ENCODE peak calls at places on chromosomes 4 and X, in seven cellular contexts. P is IMR-90; T is uterus; U is astrocyte of the cerebellum; G is fibroblast of mammary gland; Z is tibial artery; H is CD8-positive, alpha-beta T cell. B is an unnamed sample.

GRCh38 chr4:17664755-17665154 is 50.3 kb downstream of the MED28 start:
- DNase-seq in P (no peak), T (no peak), U (no peak), G (peak; percentile 23), Z (no peak), H (no peak), B (peak; percentile 46)

GRCh38 chr4:86044593-86044985 is 315.3 kb downstream of the MAPK10 start:
- DNase-seq in P (no peak), T (no peak), U (no peak), G (no peak), Z (no peak), H (no peak), B (no peak)

GRCh38 chr4:151801547-151802516 is 41.0 kb upstream of the GATB start:
- DNase-seq in P (peak; percentile 44), T (peak; percentile 16), U (peak; percentile 81), G (peak; percentile 57), Z (peak; percentile 32), H (peak; percentile 25), B (peak; percentile 12)

GRCh38 chr4:83212041-83212851 is 72.4 kb downstream of the COQ2 start:
- DNase-seq in P (no peak), T (no peak), U (no peak), G (no peak), Z (no peak), H (peak; percentile 31), B (peak; percentile 86)

GRCh38 chrX:129877401-129877800 is 28.6 kb upstream of the UTP14A start:
- DNase-seq in P (no peak), T (no peak), U (peak; percentile 19), G (no peak), Z (no peak), H (no peak), B (no peak)

GRCh38 chr4:146791439-146791838 is 152.7 kb downstream of the POU4F2 start:
- DNase-seq in P (no peak), T (no peak), U (no peak), G (no peak), Z (no peak), H (no peak), B (no peak)

GRCh38 chrX:27619975-27620374 is 29.8 kb downstream of the DCAF8L2 start:
- DNase-seq in P (peak; percentile 8), T (no peak), U (peak; percentile 1), G (peak; percentile 7), Z (no peak), H (no peak), B (no peak)

GRCh38 chr4:121800961-121801714 is at the start of gene EXOSC9:
- DNase-seq in P (peak; percentile 94), T (peak; percentile 96), U (peak; percentile 92), G (peak; percentile 92), Z (peak; percentile 86), H (peak; percentile 91), B (peak; percentile 87)

GRCh38 chr4:182219400-182219799 is 23.8 kb upstream of the TENM3 start:
- DNase-seq in P (peak; percentile 64), T (no peak), U (no peak), G (peak; percentile 44), Z (no peak), H (no peak), B (no peak)

GRCh38 chr4:69057620-69058409 is 38.5 kb upstream of the UGT2B7 start:
- DNase-seq in P (peak; percentile 25), T (no peak), U (no peak), G (no peak), Z (no peak), H (no peak), B (no peak)

GRCh38 chr4:91448668-91449330 is 855.0 kb upstream of the GRID2 start:
- DNase-seq in P (no peak), T (no peak), U (peak; percentile 72), G (no peak), Z (no peak), H (no peak), B (no peak)

GRCh38 chrX:55524487-55524886 is 34.8 kb upstream of the USP51 start:
- DNase-seq in P (peak; percentile 3), T (no peak), U (no peak), G (peak; percentile 9), Z (no peak), H (no peak), B (no peak)

GRCh38 chr4:154490589-154491340 is 834 bp downstream of the DCHS2 start:
- DNase-seq in P (no peak), T (peak; percentile 44), U (no peak), G (no peak), Z (no peak), H (no peak), B (no peak)

GRCh38 chrX:103889216-103889615 is 57.2 kb upstream of the RAB9B start:
- DNase-seq in P (no peak), T (no peak), U (no peak), G (no peak), Z (no peak), H (no peak), B (no peak)

GRCh38 chr4:76745264-76745663 is 152.7 kb downstream of the SOWAHB start:
- DNase-seq in P (peak; percentile 75), T (no peak), U (no peak), G (peak; percentile 51), Z (no peak), H (no peak), B (no peak)

GRCh38 chrX:5876984-5877655 is 351.5 kb downstream of the NLGN4X start:
- DNase-seq in P (no peak), T (no peak), U (peak; percentile 1), G (peak; percentile 4), Z (no peak), H (no peak), B (no peak)

GRCh38 chr4:185587444-185588161 is 52.3 kb upstream of the PDLIM3 start:
- DNase-seq in P (peak; percentile 68), T (no peak), U (no peak), G (no peak), Z (no peak), H (peak; percentile 39), B (peak; percentile 82)

GRCh38 chr4:40576651-40577480 is 52.8 kb downstream of the RBM47 start:
- DNase-seq in P (peak; percentile 91), T (peak; percentile 39), U (no peak), G (peak; percentile 96), Z (peak; percentile 80), H (no peak), B (peak; percentile 71)

GRCh38 chr4:110064295-110064694 is 134.1 kb downstream of the ELOVL6 start:
- DNase-seq in P (no peak), T (no peak), U (no peak), G (no peak), Z (no peak), H (no peak), B (no peak)

GRCh38 chrX:51336584-51336983 is 4.0 kb downstream of the NUDT10 start:
- DNase-seq in P (peak; percentile 40), T (no peak), U (no peak), G (peak; percentile 57), Z (no peak), H (no peak), B (no peak)

GRCh38 chr4:80036949-80037348 is 36.1 kb downstream of the ANTXR2 start:
- DNase-seq in P (peak; percentile 77), T (no peak), U (no peak), G (peak; percentile 87), Z (no peak), H (no peak), B (no peak)

GRCh38 chr4:55545681-55546632 is 752 bp downstream of the CLOCK start:
- DNase-seq in P (peak; percentile 62), T (peak; percentile 75), U (peak; percentile 42), G (peak; percentile 63), Z (peak; percentile 74), H (peak; percentile 24), B (peak; percentile 46)

GRCh38 chr4:186653973-186654372 is 69.7 kb downstream of the FAT1 start:
- DNase-seq in P (no peak), T (no peak), U (no peak), G (no peak), Z (no peak), H (no peak), B (no peak)

GRCh38 chr4:165994706-165995105 is 121.7 kb downstream of the TLL1 start:
- DNase-seq in P (no peak), T (no peak), U (no peak), G (no peak), Z (no peak), H (no peak), B (no peak)

GRCh38 chrX:106955004-106955772 is 35.0 kb downstream of the CLDN2 start:
- DNase-seq in P (peak; percentile 48), T (no peak), U (no peak), G (peak; percentile 47), Z (no peak), H (no peak), B (no peak)

GRCh38 chrX:45889471-45889870 is 655.8 kb downstream of the ZNF674 start:
- DNase-seq in P (peak; percentile 6), T (no peak), U (no peak), G (peak; percentile 68), Z (no peak), H (no peak), B (no peak)

GRCh38 chrX:13768939-13769338 is 34.4 kb downstream of the OFD1 start:
- DNase-seq in P (no peak), T (no peak), U (no peak), G (no peak), Z (no peak), H (no peak), B (no peak)

GRCh38 chr4:165715989-165716388 is 157.0 kb upstream of the TLL1 start:
- DNase-seq in P (no peak), T (no peak), U (no peak), G (peak; percentile 61), Z (no peak), H (no peak), B (no peak)

GRCh38 chr4:186844059-186844681 is 120.5 kb upstream of the FAT1 start:
- DNase-seq in P (peak; percentile 70), T (peak; percentile 17), U (no peak), G (peak; percentile 59), Z (peak; percentile 50), H (no peak), B (no peak)

DNA sequence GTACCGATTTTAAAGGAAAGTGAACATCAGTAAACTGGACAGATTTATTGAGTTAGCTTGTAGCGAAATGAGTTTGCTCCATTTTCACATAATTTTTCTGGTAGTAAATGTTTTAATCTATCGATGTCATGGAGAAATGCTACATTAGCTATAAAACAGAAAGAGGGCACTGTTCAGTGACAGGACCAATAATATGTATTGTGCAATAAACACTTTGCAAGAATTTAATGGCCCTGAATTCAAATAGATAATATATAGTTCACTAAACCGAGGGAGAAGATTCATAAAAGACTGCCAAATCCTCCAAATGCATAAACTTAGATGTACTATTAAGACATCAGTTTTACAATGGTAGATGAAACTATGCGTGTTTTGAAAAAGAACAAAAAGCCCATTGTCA is 516.3 kb downstream of the ADGRL3 start:
- DNase-seq in P (no peak), T (no peak), U (no peak), G (no peak), Z (no peak), H (no peak), B (no peak)
- H3K4me3 ChIP-seq in P (no peak overlapping the region), T (no peak overlapping the region), U (no peak overlapping the region), G (no peak overlapping the region), Z (no peak overlapping the region), H (no peak overlapping the region), B (no peak overlapping the region)

GRCh38 chrX:94454606-94455005 is 780.6 kb downstream of the FAM133A start:
- DNase-seq in P (no peak), T (no peak), U (no peak), G (no peak), Z (no peak), H (no peak), B (no peak)
- TF ChIP-seq CTCF in P (no peak), T (no peak), U (no peak), G (no peak), Z (no peak), H (no peak), B (no peak)

GRCh38 chr4:6472008-6472386 is 417 bp downstream of the PPP2R2C start:
- DNase-seq in P (no peak), T (no peak), U (no peak), G (no peak), Z (no peak), H (no peak), B (no peak)
- H3K4me3 ChIP-seq in P (no peak overlapping the region), T (peak overlapping the region; percentile 34), U (no peak overlapping the region), G (no peak overlapping the region), Z (no peak overlapping the region), H (no peak overlapping the region), B (no peak overlapping the region)

GRCh38 chr4:52588097-52588496 is 71.0 kb downstream of the USP46 start:
- DNase-seq in P (peak; percentile 13), T (peak; percentile 27), U (no peak), G (peak; percentile 22), Z (no peak), H (no peak), B (no peak)
- TF ChIP-seq CTCF in P (peak; percentile 42), T (peak; percentile 38), U (peak; percentile 58), G (peak; percentile 46), Z (peak; percentile 38), H (no peak), B (peak; percentile 76)

B was measured in GM12864.